ENCODE peak calls at places on chromosomes 1 and 21, in nine cellular contexts. One of them, this sample, is unnamed.

GRCh38 chr1:108199231-108199657 is 899 bp downstream of the SLC25A24 start:
- DNase-seq in mesothelial cell of epicardium: no peak
- DNase-seq in foreskin keratinocyte: peak; percentile 47
- DNase-seq in cardiac muscle cell: no peak
- DNase-seq in foreskin fibroblast: peak; percentile 51
- DNase-seq in heart right ventricle: no peak
- DNase-seq in fibroblast of the aortic adventitia: peak; percentile 55
- DNase-seq in GM06990: no peak
- DNase-seq in fibroblast of pulmonary artery: peak; percentile 54
- DNase-seq in this sample: no peak

GRCh38 chr1:115355069-115355468 is 17.0 kb upstream of the NGF start:
- DNase-seq in mesothelial cell of epicardium: no peak
- DNase-seq in foreskin keratinocyte: no peak
- DNase-seq in cardiac muscle cell: no peak
- DNase-seq in foreskin fibroblast: no peak
- DNase-seq in heart right ventricle: no peak
- DNase-seq in fibroblast of the aortic adventitia: no peak
- DNase-seq in GM06990: no peak
- DNase-seq in fibroblast of pulmonary artery: no peak
- DNase-seq in this sample: no peak

GRCh38 chr1:20666804-20667203 is 5.6 kb upstream of the DDOST start:
- DNase-seq in mesothelial cell of epicardium: no peak
- DNase-seq in foreskin keratinocyte: peak; percentile 29
- DNase-seq in cardiac muscle cell: no peak
- DNase-seq in foreskin fibroblast: no peak
- DNase-seq in heart right ventricle: no peak
- DNase-seq in fibroblast of the aortic adventitia: no peak
- DNase-seq in GM06990: no peak
- DNase-seq in fibroblast of pulmonary artery: peak; percentile 6
- DNase-seq in this sample: no peak

GRCh38 chr1:13732971-13733667 is 33.1 kb downstream of the PRDM2 start:
- DNase-seq in mesothelial cell of epicardium: no peak
- DNase-seq in foreskin keratinocyte: no peak
- DNase-seq in cardiac muscle cell: no peak
- DNase-seq in foreskin fibroblast: no peak
- DNase-seq in heart right ventricle: no peak
- DNase-seq in fibroblast of the aortic adventitia: no peak
- DNase-seq in GM06990: no peak
- DNase-seq in fibroblast of pulmonary artery: no peak
- DNase-seq in this sample: no peak

GRCh38 chr1:72557446-72558049 is 275.2 kb upstream of the NEGR1 start:
- DNase-seq in mesothelial cell of epicardium: no peak
- DNase-seq in foreskin keratinocyte: peak; percentile 11
- DNase-seq in cardiac muscle cell: peak; percentile 9
- DNase-seq in foreskin fibroblast: peak; percentile 9
- DNase-seq in heart right ventricle: no peak
- DNase-seq in fibroblast of the aortic adventitia: peak; percentile 17
- DNase-seq in GM06990: no peak
- DNase-seq in fibroblast of pulmonary artery: peak; percentile 57
- DNase-seq in this sample: no peak

GRCh38 chr1:236835491-236835890 is 40.4 kb downstream of the MTR start:
- DNase-seq in mesothelial cell of epicardium: no peak
- DNase-seq in foreskin keratinocyte: no peak
- DNase-seq in cardiac muscle cell: no peak
- DNase-seq in foreskin fibroblast: no peak
- DNase-seq in heart right ventricle: no peak
- DNase-seq in fibroblast of the aortic adventitia: no peak
- DNase-seq in GM06990: no peak
- DNase-seq in fibroblast of pulmonary artery: no peak
- DNase-seq in this sample: no peak

GRCh38 chr1:119133987-119134386 is 6.5 kb downstream of the WARS2 start:
- DNase-seq in mesothelial cell of epicardium: no peak
- DNase-seq in foreskin keratinocyte: peak; percentile 15
- DNase-seq in cardiac muscle cell: no peak
- DNase-seq in foreskin fibroblast: peak; percentile 33
- DNase-seq in heart right ventricle: no peak
- DNase-seq in fibroblast of the aortic adventitia: peak; percentile 37
- DNase-seq in GM06990: no peak
- DNase-seq in fibroblast of pulmonary artery: peak; percentile 38
- DNase-seq in this sample: peak; percentile 14

GRCh38 chr1:145784409-145784808 is 39.5 kb downstream of the RNF115 start:
- DNase-seq in mesothelial cell of epicardium: no peak
- DNase-seq in foreskin keratinocyte: no peak
- DNase-seq in cardiac muscle cell: peak; percentile 26
- DNase-seq in foreskin fibroblast: no peak
- DNase-seq in heart right ventricle: no peak
- DNase-seq in fibroblast of the aortic adventitia: no peak
- DNase-seq in GM06990: no peak
- DNase-seq in fibroblast of pulmonary artery: no peak
- DNase-seq in this sample: no peak

GRCh38 chr1:95953005-95953404 is 719.0 kb downstream of the RWDD3 start:
- DNase-seq in mesothelial cell of epicardium: no peak
- DNase-seq in foreskin keratinocyte: peak; percentile 26
- DNase-seq in cardiac muscle cell: peak; percentile 55
- DNase-seq in foreskin fibroblast: no peak
- DNase-seq in heart right ventricle: no peak
- DNase-seq in fibroblast of the aortic adventitia: peak; percentile 11
- DNase-seq in GM06990: no peak
- DNase-seq in fibroblast of pulmonary artery: peak; percentile 23
- DNase-seq in this sample: no peak

GRCh38 chr1:71521655-71522264 is 440.9 kb upstream of the ZRANB2 start:
- DNase-seq in mesothelial cell of epicardium: no peak
- DNase-seq in foreskin keratinocyte: peak; percentile 10
- DNase-seq in cardiac muscle cell: peak; percentile 59
- DNase-seq in foreskin fibroblast: peak; percentile 20
- DNase-seq in heart right ventricle: no peak
- DNase-seq in fibroblast of the aortic adventitia: peak; percentile 74
- DNase-seq in GM06990: no peak
- DNase-seq in fibroblast of pulmonary artery: peak; percentile 75
- DNase-seq in this sample: peak; percentile 3

GRCh38 chr1:208820600-208821232 is 576.5 kb upstream of the PLXNA2 start:
- DNase-seq in mesothelial cell of epicardium: no peak
- DNase-seq in foreskin keratinocyte: no peak
- DNase-seq in cardiac muscle cell: no peak
- DNase-seq in foreskin fibroblast: no peak
- DNase-seq in heart right ventricle: no peak
- DNase-seq in fibroblast of the aortic adventitia: no peak
- DNase-seq in GM06990: peak; percentile 1
- DNase-seq in fibroblast of pulmonary artery: no peak
- DNase-seq in this sample: no peak

GRCh38 chr1:47533176-47534039 is 95.6 kb downstream of the FOXD2 start:
- DNase-seq in mesothelial cell of epicardium: peak; percentile 63
- DNase-seq in foreskin keratinocyte: no peak
- DNase-seq in cardiac muscle cell: peak; percentile 50
- DNase-seq in foreskin fibroblast: peak; percentile 48
- DNase-seq in heart right ventricle: peak; percentile 56
- DNase-seq in fibroblast of the aortic adventitia: peak; percentile 71
- DNase-seq in GM06990: no peak
- DNase-seq in fibroblast of pulmonary artery: peak; percentile 51
- DNase-seq in this sample: peak; percentile 10

GRCh38 chr1:46522184-46522968 is 29.1 kb downstream of the KNCN start:
- DNase-seq in mesothelial cell of epicardium: no peak
- DNase-seq in foreskin keratinocyte: no peak
- DNase-seq in cardiac muscle cell: no peak
- DNase-seq in foreskin fibroblast: peak; percentile 25
- DNase-seq in heart right ventricle: no peak
- DNase-seq in fibroblast of the aortic adventitia: peak; percentile 89
- DNase-seq in GM06990: no peak
- DNase-seq in fibroblast of pulmonary artery: peak; percentile 91
- DNase-seq in this sample: no peak

GRCh38 chr1:117077267-117077666 is 17.1 kb downstream of the TTF2 start:
- DNase-seq in mesothelial cell of epicardium: no peak
- DNase-seq in foreskin keratinocyte: peak; percentile 99
- DNase-seq in cardiac muscle cell: no peak
- DNase-seq in foreskin fibroblast: peak; percentile 86
- DNase-seq in heart right ventricle: no peak
- DNase-seq in fibroblast of the aortic adventitia: peak; percentile 89
- DNase-seq in GM06990: no peak
- DNase-seq in fibroblast of pulmonary artery: peak; percentile 89
- DNase-seq in this sample: peak; percentile 82

GRCh38 chr1:31127266-31127665 is 61.7 kb upstream of the PUM1 start:
- DNase-seq in mesothelial cell of epicardium: no peak
- DNase-seq in foreskin keratinocyte: peak; percentile 27
- DNase-seq in cardiac muscle cell: peak; percentile 19
- DNase-seq in foreskin fibroblast: peak; percentile 20
- DNase-seq in heart right ventricle: no peak
- DNase-seq in fibroblast of the aortic adventitia: peak; percentile 78
- DNase-seq in GM06990: no peak
- DNase-seq in fibroblast of pulmonary artery: peak; percentile 67
- DNase-seq in this sample: peak; percentile 40

GRCh38 chr1:209428241-209428921 is 155.1 kb upstream of the CAMK1G start:
- DNase-seq in mesothelial cell of epicardium: peak; percentile 27
- DNase-seq in foreskin keratinocyte: peak; percentile 97
- DNase-seq in cardiac muscle cell: no peak
- DNase-seq in foreskin fibroblast: no peak
- DNase-seq in heart right ventricle: no peak
- DNase-seq in fibroblast of the aortic adventitia: no peak
- DNase-seq in GM06990: no peak
- DNase-seq in fibroblast of pulmonary artery: no peak
- DNase-seq in this sample: no peak

GRCh38 chr21:44018813-44019567 is 6.9 kb downstream of the TRAPPC10 start:
- DNase-seq in mesothelial cell of epicardium: no peak
- DNase-seq in foreskin keratinocyte: no peak
- DNase-seq in cardiac muscle cell: no peak
- DNase-seq in foreskin fibroblast: no peak
- DNase-seq in heart right ventricle: no peak
- DNase-seq in fibroblast of the aortic adventitia: no peak
- DNase-seq in GM06990: no peak
- DNase-seq in fibroblast of pulmonary artery: no peak
- DNase-seq in this sample: no peak
- TF ChIP-seq CTCF in mesothelial cell of epicardium: no peak
- TF ChIP-seq CTCF in foreskin keratinocyte: no peak
- TF ChIP-seq CTCF in cardiac muscle cell: no peak
- TF ChIP-seq CTCF in foreskin fibroblast: no peak
- TF ChIP-seq CTCF in heart right ventricle: no peak
- TF ChIP-seq CTCF in fibroblast of the aortic adventitia: no peak
- TF ChIP-seq CTCF in GM06990: no peak
- TF ChIP-seq CTCF in fibroblast of pulmonary artery: no peak
- TF ChIP-seq CTCF in this sample: no peak

GRCh38 chr21:34519013-34519412 is 7.0 kb upstream of the KCNE1 start:
- DNase-seq in mesothelial cell of epicardium: no peak
- DNase-seq in foreskin keratinocyte: no peak
- DNase-seq in cardiac muscle cell: no peak
- DNase-seq in foreskin fibroblast: no peak
- DNase-seq in heart right ventricle: no peak
- DNase-seq in fibroblast of the aortic adventitia: no peak
- DNase-seq in GM06990: no peak
- DNase-seq in fibroblast of pulmonary artery: no peak
- DNase-seq in this sample: no peak

GRCh38 chr21:34519694-34520093 is 7.7 kb upstream of the KCNE1 start:
- DNase-seq in mesothelial cell of epicardium: no peak
- DNase-seq in foreskin keratinocyte: no peak
- DNase-seq in cardiac muscle cell: no peak
- DNase-seq in foreskin fibroblast: no peak
- DNase-seq in heart right ventricle: no peak
- DNase-seq in fibroblast of the aortic adventitia: no peak
- DNase-seq in GM06990: no peak
- DNase-seq in fibroblast of pulmonary artery: no peak
- DNase-seq in this sample: no peak

GRCh38 chr21:34517039-34517438 is 5.0 kb upstream of the KCNE1 start:
- DNase-seq in mesothelial cell of epicardium: no peak
- DNase-seq in foreskin keratinocyte: no peak
- DNase-seq in cardiac muscle cell: no peak
- DNase-seq in foreskin fibroblast: no peak
- DNase-seq in heart right ventricle: no peak
- DNase-seq in fibroblast of the aortic adventitia: no peak
- DNase-seq in GM06990: no peak
- DNase-seq in fibroblast of pulmonary artery: no peak
- DNase-seq in this sample: no peak

GRCh38 chr21:34514576-34515135 is 2.6 kb upstream of the KCNE1 start:
- DNase-seq in mesothelial cell of epicardium: no peak
- DNase-seq in foreskin keratinocyte: no peak
- DNase-seq in cardiac muscle cell: no peak
- DNase-seq in foreskin fibroblast: no peak
- DNase-seq in heart right ventricle: no peak
- DNase-seq in fibroblast of the aortic adventitia: no peak
- DNase-seq in GM06990: no peak
- DNase-seq in fibroblast of pulmonary artery: no peak
- DNase-seq in this sample: no peak

DNA sequence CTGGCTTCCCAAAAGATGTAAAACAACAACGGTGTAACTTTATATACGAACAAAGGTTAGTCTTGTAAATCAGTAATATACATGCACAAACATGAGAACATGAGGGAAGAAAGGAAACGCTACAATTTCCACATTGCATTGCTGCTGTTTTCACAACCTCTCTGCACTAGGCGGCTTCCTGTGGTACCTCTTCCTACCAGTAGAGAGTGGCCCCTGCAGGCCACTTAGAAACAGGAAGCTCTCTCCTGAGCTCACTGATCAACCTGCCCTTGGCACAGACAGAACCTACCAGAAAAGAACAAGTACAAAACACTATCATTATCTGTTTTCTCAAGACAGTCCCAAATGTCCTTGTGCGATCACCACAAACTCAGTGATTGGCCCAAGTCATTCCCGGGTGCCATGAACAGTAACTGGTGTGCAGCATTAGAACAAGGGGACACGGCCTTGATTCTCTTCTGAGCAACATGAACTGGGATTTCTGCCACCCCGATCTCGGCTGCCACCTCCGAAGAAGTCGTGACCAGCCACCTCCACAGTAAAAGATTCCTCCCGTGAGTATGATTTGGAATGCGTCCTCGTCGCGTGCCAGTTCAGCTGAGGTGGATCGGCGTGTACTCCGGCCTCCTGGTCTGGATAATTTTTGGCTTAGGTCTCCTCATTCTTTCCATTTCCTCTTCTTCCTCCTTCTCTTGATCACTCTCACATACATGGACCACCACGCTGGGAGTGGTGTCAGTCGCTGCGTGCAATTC is 5.7 kb upstream of the KCNE1 start:
- DNase-seq in mesothelial cell of epicardium: no peak
- DNase-seq in foreskin keratinocyte: no peak
- DNase-seq in cardiac muscle cell: peak; percentile 34
- DNase-seq in foreskin fibroblast: no peak
- DNase-seq in heart right ventricle: no peak
- DNase-seq in fibroblast of the aortic adventitia: no peak
- DNase-seq in GM06990: no peak
- DNase-seq in fibroblast of pulmonary artery: no peak
- DNase-seq in this sample: no peak
- TF ChIP-seq CTCF in mesothelial cell of epicardium: no peak
- TF ChIP-seq CTCF in foreskin keratinocyte: peak; percentile 53
- TF ChIP-seq CTCF in cardiac muscle cell: peak; percentile 19
- TF ChIP-seq CTCF in foreskin fibroblast: no peak
- TF ChIP-seq CTCF in heart right ventricle: peak; percentile 40
- TF ChIP-seq CTCF in fibroblast of the aortic adventitia: peak; percentile 18
- TF ChIP-seq CTCF in GM06990: peak; percentile 54
- TF ChIP-seq CTCF in fibroblast of pulmonary artery: peak; percentile 11
- TF ChIP-seq CTCF in this sample: peak; percentile 26

GRCh38 chr1:186792870-186793581 is 35.7 kb upstream of the PLA2G4A start:
- DNase-seq in mesothelial cell of epicardium: no peak
- DNase-seq in foreskin keratinocyte: peak; percentile 60
- DNase-seq in cardiac muscle cell: no peak
- DNase-seq in foreskin fibroblast: no peak
- DNase-seq in heart right ventricle: no peak
- DNase-seq in fibroblast of the aortic adventitia: no peak
- DNase-seq in GM06990: no peak
- DNase-seq in fibroblast of pulmonary artery: peak; percentile 62
- DNase-seq in this sample: no peak
- TF ChIP-seq CTCF in mesothelial cell of epicardium: no peak
- TF ChIP-seq CTCF in foreskin keratinocyte: no peak
- TF ChIP-seq CTCF in cardiac muscle cell: no peak
- TF ChIP-seq CTCF in foreskin fibroblast: no peak
- TF ChIP-seq CTCF in heart right ventricle: no peak
- TF ChIP-seq CTCF in fibroblast of the aortic adventitia: no peak
- TF ChIP-seq CTCF in GM06990: no peak
- TF ChIP-seq CTCF in fibroblast of pulmonary artery: no peak
- TF ChIP-seq CTCF in this sample: no peak

GRCh38 chr1:8427986-8428385 is 110.1 kb downstream of the SLC45A1 start:
- DNase-seq in mesothelial cell of epicardium: no peak
- DNase-seq in foreskin keratinocyte: no peak
- DNase-seq in cardiac muscle cell: no peak
- DNase-seq in foreskin fibroblast: no peak
- DNase-seq in heart right ventricle: no peak
- DNase-seq in fibroblast of the aortic adventitia: no peak
- DNase-seq in GM06990: no peak
- DNase-seq in fibroblast of pulmonary artery: no peak
- DNase-seq in this sample: no peak
- TF ChIP-seq CTCF in mesothelial cell of epicardium: no peak
- TF ChIP-seq CTCF in foreskin keratinocyte: no peak
- TF ChIP-seq CTCF in cardiac muscle cell: no peak
- TF ChIP-seq CTCF in foreskin fibroblast: no peak
- TF ChIP-seq CTCF in heart right ventricle: no peak
- TF ChIP-seq CTCF in fibroblast of the aortic adventitia: no peak
- TF ChIP-seq CTCF in GM06990: no peak
- TF ChIP-seq CTCF in fibroblast of pulmonary artery: no peak
- TF ChIP-seq CTCF in this sample: no peak

This sample was measured in AG04449.